ENCODE peak calls at places on chromosomes 5 and 9, in six cellular contexts. One of them, this sample, is unnamed.

GRCh38 chr9:114271556-114272510 is 51.1 kb upstream of the ORM1 start:
- DNase-seq in GM12878: no peak
- DNase-seq in GM12891: no peak
- DNase-seq in HepG2: peak
- DNase-seq in K562: peak
- DNase-seq in H1: no peak
- DNase-seq in this sample: no peak

GRCh38 chr9:126957687-126958053 is 43.1 kb downstream of the RALGPS1 start:
- DNase-seq in GM12878: no peak
- DNase-seq in K562: peak
- DNase-seq in GM12891: no peak
- DNase-seq in H1: no peak
- DNase-seq in HepG2: no peak
- DNase-seq in this sample: no peak

GRCh38 chr5:174935854-174936474 is 211.6 kb downstream of the MSX2 start:
- DNase-seq in HepG2: peak
- DNase-seq in GM12891: peak
- DNase-seq in K562: peak
- DNase-seq in H1: peak
- DNase-seq in GM12878: no peak
- DNase-seq in this sample: peak

GRCh38 chr5:72130342-72130741 is 23.1 kb downstream of the MAP1B start:
- DNase-seq in K562: no peak
- DNase-seq in HepG2: no peak
- DNase-seq in GM12891: no peak
- DNase-seq in GM12878: no peak
- DNase-seq in H1: no peak
- DNase-seq in this sample: no peak

GRCh38 chr9:95516736-95517558 is at the start of gene PTCH1:
- DNase-seq in GM12878: no peak
- DNase-seq in H1: no peak
- DNase-seq in K562: peak
- DNase-seq in GM12891: no peak
- DNase-seq in HepG2: no peak
- DNase-seq in this sample: peak

GRCh38 chr9:110207071-110207923 is 662 bp downstream of the C9orf152 start:
- DNase-seq in GM12891: no peak
- DNase-seq in K562: no peak
- DNase-seq in H1: no peak
- DNase-seq in GM12878: no peak
- DNase-seq in HepG2: no peak
- DNase-seq in this sample: no peak

GRCh38 chr5:7348168-7348802 is 47.7 kb upstream of the ADCY2 start:
- DNase-seq in GM12878: no peak
- DNase-seq in HepG2: no peak
- DNase-seq in H1: no peak
- DNase-seq in K562: no peak
- DNase-seq in GM12891: no peak
- DNase-seq in this sample: no peak

GRCh38 chr5:53733853-53734252 is 173.4 kb downstream of the NDUFS4 start:
- DNase-seq in GM12891: no peak
- DNase-seq in GM12878: no peak
- DNase-seq in H1: no peak
- DNase-seq in HepG2: no peak
- DNase-seq in K562: no peak
- DNase-seq in this sample: no peak

GRCh38 chr5:15544039-15544438 is 44.1 kb downstream of the FBXL7 start:
- DNase-seq in HepG2: no peak
- DNase-seq in GM12891: no peak
- DNase-seq in H1: no peak
- DNase-seq in K562: no peak
- DNase-seq in GM12878: no peak
- DNase-seq in this sample: no peak

GRCh38 chr5:123921193-123921592 is 409.2 kb downstream of the CSNK1G3 start:
- DNase-seq in K562: no peak
- DNase-seq in H1: no peak
- DNase-seq in HepG2: no peak
- DNase-seq in GM12878: no peak
- DNase-seq in GM12891: no peak
- DNase-seq in this sample: no peak

GRCh38 chr9:33927694-33928093 is 110.7 kb downstream of the UBE2R2 start:
- DNase-seq in HepG2: no peak
- DNase-seq in H1: no peak
- DNase-seq in K562: no peak
- DNase-seq in GM12891: no peak
- DNase-seq in GM12878: no peak
- DNase-seq in this sample: no peak

GRCh38 chr9:33926746-33927485 is 110.0 kb downstream of the UBE2R2 start:
- DNase-seq in K562: no peak
- DNase-seq in GM12878: no peak
- DNase-seq in GM12891: no peak
- DNase-seq in HepG2: no peak
- DNase-seq in H1: no peak
- DNase-seq in this sample: no peak

GRCh38 chr9:33934188-33934878 is 114.4 kb downstream of the UBAP2 start:
- DNase-seq in K562: no peak
- DNase-seq in GM12891: no peak
- DNase-seq in GM12878: no peak
- DNase-seq in HepG2: peak
- DNase-seq in H1: no peak
- DNase-seq in this sample: no peak

GRCh38 chr9:33931326-33931725 is 114.4 kb downstream of the UBE2R2 start:
- DNase-seq in GM12878: no peak
- DNase-seq in GM12891: no peak
- DNase-seq in HepG2: no peak
- DNase-seq in K562: no peak
- DNase-seq in H1: no peak
- DNase-seq in this sample: no peak

GRCh38 chr9:33932078-33932807 is 115.3 kb downstream of the UBE2R2 start:
- DNase-seq in GM12878: no peak
- DNase-seq in HepG2: peak
- DNase-seq in GM12891: no peak
- DNase-seq in H1: no peak
- DNase-seq in K562: no peak
- DNase-seq in this sample: no peak
- TF ChIP-seq POLR2A in GM12878: no peak
- TF ChIP-seq POLR2A in HepG2: no peak
- TF ChIP-seq POLR2A in GM12891: no peak
- TF ChIP-seq POLR2A in H1: no peak
- TF ChIP-seq POLR2A in K562: no peak
- TF ChIP-seq POLR2A in this sample: no peak

DNA sequence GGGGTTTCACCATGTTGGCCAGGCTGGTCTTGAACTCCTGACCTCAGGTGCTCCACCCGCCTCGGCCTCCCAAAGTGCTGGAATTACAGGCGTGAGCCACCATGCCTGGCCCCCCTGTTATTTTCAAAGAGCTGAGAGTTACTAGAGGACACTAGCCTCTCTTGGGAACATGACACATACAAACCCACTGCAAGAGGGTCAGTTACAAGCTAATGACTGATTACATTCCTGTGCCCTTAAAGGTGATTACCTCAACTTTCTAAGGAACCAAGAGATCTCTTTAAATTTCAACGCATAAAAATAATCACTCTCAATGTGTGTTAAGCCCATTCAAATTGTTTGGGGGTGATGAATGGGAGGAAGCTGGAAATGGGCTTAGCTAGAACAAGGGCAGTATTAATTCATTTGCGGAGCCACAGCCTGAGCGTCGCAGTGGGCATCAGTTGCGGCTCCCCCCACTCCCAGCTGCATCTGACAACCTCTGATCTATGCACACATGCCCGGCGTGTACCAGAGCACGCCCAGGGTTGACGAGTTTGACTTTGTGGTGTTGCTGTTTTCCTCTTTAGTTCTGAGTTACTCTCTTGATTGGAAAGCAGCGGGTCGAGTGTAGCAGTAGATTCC is 146.9 kb downstream of the GOLPH3 start:
- DNase-seq in K562: no peak
- DNase-seq in H1: no peak
- DNase-seq in GM12891: no peak
- DNase-seq in GM12878: no peak
- DNase-seq in HepG2: no peak
- DNase-seq in this sample: no peak
- TF ChIP-seq TAF1 in K562: no peak
- TF ChIP-seq TAF1 in H1: no peak
- TF ChIP-seq TAF1 in GM12891: no peak
- TF ChIP-seq TAF1 in GM12878: no peak
- TF ChIP-seq TAF1 in HepG2: no peak
- TF ChIP-seq TAF1 in this sample: no peak

DNA sequence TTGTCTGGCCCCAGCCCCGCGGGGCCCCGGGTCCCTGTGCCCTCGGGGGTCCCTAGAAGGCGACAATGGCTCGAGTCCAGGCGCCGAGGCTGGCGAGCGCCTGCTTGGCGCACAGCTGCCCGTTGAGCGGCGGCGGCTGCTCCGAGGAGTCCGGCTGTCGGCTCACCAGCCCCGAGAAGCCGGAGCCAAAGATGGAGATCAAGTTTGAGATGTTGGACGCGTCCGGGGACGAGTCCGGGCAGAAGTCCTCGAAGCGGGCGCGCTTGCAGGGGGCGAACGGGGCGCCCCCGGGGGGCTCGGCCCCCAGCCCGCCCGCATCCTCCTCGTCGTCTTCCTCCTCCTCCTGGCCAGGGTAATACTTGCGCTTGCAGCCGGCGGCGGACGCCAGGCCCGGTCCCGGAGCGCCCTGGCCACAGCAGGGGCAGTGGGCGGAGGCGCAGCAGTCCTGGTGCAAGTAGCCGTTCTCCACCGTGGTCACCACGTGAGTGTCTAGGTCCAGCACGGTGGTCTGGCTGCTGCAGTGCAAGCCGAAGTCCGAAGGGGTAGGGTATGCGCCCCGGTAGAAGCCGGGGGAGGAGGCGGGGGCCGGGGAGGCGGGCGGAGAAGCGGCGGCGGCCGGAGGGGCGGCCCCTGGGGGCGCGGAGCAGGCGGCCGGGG is 1.1 kb downstream of the IER5L start:
- DNase-seq in H1: no peak
- DNase-seq in K562: peak
- DNase-seq in GM12878: no peak
- DNase-seq in HepG2: no peak
- DNase-seq in GM12891: no peak
- DNase-seq in this sample: no peak
- TF ChIP-seq POLR2A in H1: no peak
- TF ChIP-seq POLR2A in K562: no peak
- TF ChIP-seq POLR2A in GM12878: no peak
- TF ChIP-seq POLR2A in HepG2: no peak
- TF ChIP-seq POLR2A in GM12891: no peak
- TF ChIP-seq POLR2A in this sample: no peak

GRCh38 chr5:160342413-160342941 is 27.9 kb downstream of the C1QTNF2 start:
- DNase-seq in K562: no peak
- DNase-seq in GM12891: no peak
- DNase-seq in H1: no peak
- DNase-seq in GM12878: no peak
- DNase-seq in HepG2: no peak
- DNase-seq in this sample: no peak
- TF ChIP-seq TAF1 in K562: no peak
- TF ChIP-seq TAF1 in GM12891: no peak
- TF ChIP-seq TAF1 in H1: no peak
- TF ChIP-seq TAF1 in GM12878: no peak
- TF ChIP-seq TAF1 in HepG2: no peak
- TF ChIP-seq TAF1 in this sample: no peak

GRCh38 chr5:115816226-115817042 is at the start of gene CDO1:
- DNase-seq in GM12891: peak
- DNase-seq in GM12878: no peak
- DNase-seq in K562: no peak
- DNase-seq in HepG2: no peak
- DNase-seq in H1: peak
- DNase-seq in this sample: peak
- TF ChIP-seq POLR2A in GM12891: no peak
- TF ChIP-seq POLR2A in GM12878: no peak
- TF ChIP-seq POLR2A in K562: no peak
- TF ChIP-seq POLR2A in HepG2: peak
- TF ChIP-seq POLR2A in H1: peak
- TF ChIP-seq POLR2A in this sample: no peak

This sample was measured in GM12892.